ENCODE peak calls at places on chromosomes 7 and 10, in four cellular contexts. U, P, Y and O are unnamed samples.

GRCh38 chr10:30445716-30446115 is 11.7 kb downstream of the MAP3K8 start:
- DNase-seq in U (no peak), Y (no peak), P (no peak), O (no peak)

GRCh38 chr7:69873512-69873911 is 275.2 kb downstream of the AUTS2 start:
- DNase-seq in Y (no peak), U (no peak), P (no peak), O (no peak)

GRCh38 chr10:113736576-113736975 is 14.9 kb upstream of the PLEKHS1 start:
- DNase-seq in P (no peak), Y (no peak), U (no peak), O (no peak)

GRCh38 chr7:158651968-158652555 is 52.5 kb downstream of the NCAPG2 start:
- DNase-seq in Y (no peak), U (no peak), P (no peak), O (no peak)

GRCh38 chr7:155844019-155844453 is 31.8 kb upstream of the SHH start:
- DNase-seq in U (no peak), Y (no peak), P (no peak), O (peak)

GRCh38 chr7:4888161-4888560 is 4.6 kb upstream of the RADIL start:
- DNase-seq in P (no peak), U (no peak), Y (no peak), O (no peak)

GRCh38 chr7:138898255-138898654 is 82.9 kb downstream of the KIAA1549 start:
- DNase-seq in P (no peak), U (no peak), Y (peak), O (no peak)

GRCh38 chr7:51046482-51046881 is 263.8 kb upstream of the GRB10 start:
- DNase-seq in U (no peak), Y (no peak), P (no peak), O (no peak)

GRCh38 chr7:75980865-75981449 is 13.4 kb downstream of the TMEM120A start:
- DNase-seq in P (no peak), Y (no peak), U (no peak), O (no peak)

GRCh38 chr10:133476641-133476990 is 22.9 kb downstream of the SCART1 start:
- DNase-seq in Y (no peak), P (no peak), U (no peak), O (peak)

GRCh38 chr7:112370436-112370835 is 79.8 kb upstream of the IFRD1 start:
- DNase-seq in Y (no peak), P (no peak), U (no peak), O (no peak)

GRCh38 chr10:47438857-47439474 is 44.9 kb downstream of the ANXA8 start:
- DNase-seq in U (no peak), Y (no peak), P (peak), O (peak)
- TF ChIP-seq JUND in U (no peak), Y (no peak), P (no peak), O (no peak)

DNA sequence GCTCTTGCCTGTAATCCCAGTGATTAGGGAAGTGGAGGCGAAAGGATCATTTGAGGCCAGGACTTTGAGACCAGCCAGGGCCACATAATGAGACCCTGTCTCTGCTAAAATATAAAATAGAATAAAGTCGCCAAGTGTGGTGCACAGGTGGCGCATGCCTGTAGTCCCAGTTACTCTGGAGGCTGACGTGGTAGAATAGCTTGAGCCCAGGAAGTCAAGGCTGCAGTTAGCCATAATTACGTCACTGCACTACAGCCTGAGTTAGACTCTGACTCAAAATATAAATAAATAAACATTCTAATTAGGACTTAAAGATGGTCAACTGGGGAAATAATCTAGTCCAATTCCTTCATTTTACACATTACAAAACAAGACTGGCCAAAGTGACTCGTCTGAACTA is 768 bp downstream of the CHCHD2 start:
- DNase-seq in U (no peak), Y (no peak), P (peak), O (peak)
- TF ChIP-seq JUND in U (no peak), Y (no peak), P (no peak), O (no peak)

GRCh38 chr7:48680996-48681395 is 243.4 kb upstream of the CDC14C start:
- DNase-seq in Y (no peak), U (no peak), P (no peak), O (no peak)
- TF ChIP-seq JUND in Y (no peak), U (no peak), P (no peak), O (no peak)

GRCh38 chr7:115226410-115226809 is 304.5 kb downstream of the MDFIC start:
- DNase-seq in Y (no peak), U (no peak), P (no peak), O (no peak)
- TF ChIP-seq JUND in Y (no peak), U (peak), P (no peak), O (no peak)

GRCh38 chr10:122290334-122290733 is 19.2 kb downstream of the BTBD16 start:
- DNase-seq in Y (no peak), U (no peak), P (no peak), O (peak)

GRCh38 chr10:122288917-122289316 is 17.8 kb downstream of the BTBD16 start:
- DNase-seq in Y (no peak), P (no peak), U (no peak), O (no peak)

GRCh38 chr10:122287584-122287983 is 16.5 kb downstream of the BTBD16 start:
- DNase-seq in Y (no peak), U (no peak), P (no peak), O (no peak)

GRCh38 chr10:122285506-122286444 is 14.7 kb downstream of the BTBD16 start:
- DNase-seq in Y (no peak), U (no peak), P (no peak), O (no peak)

GRCh38 chr10:122286872-122287271 is 15.8 kb downstream of the BTBD16 start:
- DNase-seq in Y (no peak), P (no peak), U (no peak), O (no peak)
- TF ChIP-seq JUND in Y (no peak), P (peak), U (peak), O (no peak)

DNA sequence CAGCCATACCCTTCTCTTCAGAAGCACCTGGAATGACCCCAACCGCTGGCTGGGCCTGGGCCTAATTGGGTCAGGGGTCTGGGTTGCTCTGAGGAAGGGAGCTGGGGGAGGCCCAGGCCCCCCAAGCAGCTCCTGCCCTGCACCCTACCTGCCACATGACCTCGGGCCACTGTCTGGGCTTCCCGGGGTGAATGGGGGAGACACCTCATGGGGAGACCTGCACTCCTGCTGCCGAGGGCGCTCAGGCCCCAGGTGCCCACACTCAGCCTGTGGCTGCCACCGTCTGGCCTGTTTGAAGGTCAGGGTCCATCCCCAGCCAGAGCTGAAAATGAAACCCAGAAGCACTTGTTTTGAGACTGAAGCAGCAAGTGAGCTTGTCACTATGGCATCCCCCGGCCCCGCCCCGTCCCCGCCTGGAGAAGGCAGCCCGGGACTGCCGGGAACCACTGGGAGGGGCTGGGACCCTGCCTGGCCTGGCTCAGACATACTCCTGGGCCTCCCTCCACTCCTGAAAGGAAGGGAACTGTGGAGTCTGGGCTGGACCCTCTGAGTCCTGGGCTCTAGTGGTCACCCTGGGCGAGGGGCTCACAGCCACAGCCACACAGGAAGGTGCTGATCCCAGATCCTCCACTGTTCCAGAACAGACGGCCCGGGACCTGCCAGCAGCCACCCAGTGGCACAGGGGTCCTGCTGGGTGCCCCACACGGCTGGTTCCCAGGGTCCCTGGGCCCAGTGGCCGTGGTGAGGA is 7.4 kb upstream of the MICALL2 start:
- DNase-seq in P (no peak), Y (no peak), U (peak), O (peak)
- TF ChIP-seq JUND in P (no peak), Y (no peak), U (no peak), O (no peak)

DNA sequence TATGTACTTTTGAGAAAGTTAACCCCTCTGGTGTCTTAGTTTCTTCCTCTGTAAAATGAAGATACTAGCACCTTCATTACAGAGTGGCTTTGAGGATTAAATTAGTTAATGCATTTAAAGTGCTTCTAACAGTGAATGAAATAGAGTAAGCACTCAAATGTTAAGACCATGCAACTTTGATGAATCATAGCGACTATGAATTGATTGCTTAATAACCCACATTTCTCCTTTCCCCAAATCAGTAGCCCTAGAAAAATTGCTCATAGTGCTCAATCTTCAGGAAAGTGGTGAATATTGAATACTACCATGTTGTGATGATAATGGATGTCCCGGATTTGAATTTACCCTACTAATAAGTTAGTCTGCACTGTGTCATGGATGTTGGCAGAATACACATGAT is 48.1 kb downstream of the CD36 start:
- DNase-seq in U (no peak), P (no peak), Y (no peak), O (no peak)
- TF ChIP-seq JUND in U (no peak), P (no peak), Y (no peak), O (no peak)